ENCODE peak calls at places on chromosomes 13 and 19, in five cellular contexts. F is kidney glomerular epithelial cell, Q is dermis microvascular lymphatic vessel endothelial cell, M is colonic mucosa, T is NCI-H187. E is an unnamed sample.

GRCh38 chr19:56476671-56477428 is at the start of gene ZNF667:
- DNase-seq in F (peak), Q (no peak), M (peak), T (no peak), E (no peak)

GRCh38 chr13:110914293-110915056 is 394 bp downstream of the ANKRD10 start:
- DNase-seq in F (peak), Q (no peak), M (peak), T (no peak), E (peak)

GRCh38 chr13:91724591-91724990 is 326.2 kb downstream of the GPC5 start:
- DNase-seq in F (no peak), Q (no peak), M (no peak), T (no peak), E (no peak)

GRCh38 chr19:45814851-45815481 is at the start of gene RSPH6A:
- DNase-seq in F (no peak), Q (no peak), M (no peak), T (no peak), E (no peak)

GRCh38 chr19:53576941-53577653 is 39.2 kb downstream of the ZNF331 start:
- DNase-seq in F (no peak), Q (no peak), M (no peak), T (no peak), E (no peak)

GRCh38 chr19:7358102-7358597 is 9.4 kb downstream of the ARHGEF18 start:
- DNase-seq in F (no peak), Q (no peak), M (no peak), T (no peak), E (no peak)

GRCh38 chr13:30690282-30691188 is 44.8 kb upstream of the ALOX5AP start:
- DNase-seq in F (no peak), Q (no peak), M (peak), T (no peak), E (no peak)

GRCh38 chr13:36745436-36745835 is 71.6 kb downstream of the SERTM1 start:
- DNase-seq in F (no peak), Q (no peak), M (no peak), T (no peak), E (no peak)

GRCh38 chr13:72820898-72821279 is 39.0 kb downstream of the PIBF1 start:
- DNase-seq in F (no peak), Q (no peak), M (no peak), T (no peak), E (no peak)

GRCh38 chr19:50333235-50333736 is 4.1 kb upstream of the KCNC3 start:
- DNase-seq in F (peak), Q (peak), M (peak), T (peak), E (peak)

E was measured in pulmonary artery endothelial cell.